ENCODE peak calls at places on chromosomes 5 and 9, in seven cellular contexts. C is heart left ventricle, L is suprapubic skin, D is A549, B is A673, F is fibroblast of lung, K is prostate gland. H is an unnamed sample.

GRCh38 chr5:157279605-157280239 is 13.8 kb downstream of the CYFIP2 start:
- DNase-seq in C (no peak), L (no peak), D (no peak), B (no peak), F (peak; percentile 22), K (no peak), H (no peak)

GRCh38 chr5:149228610-149229297 is 42.9 kb upstream of the AFAP1L1 start:
- DNase-seq in C (peak; percentile 68), L (no peak), D (peak; percentile 85), B (peak; percentile 79), F (peak; percentile 95), K (peak; percentile 49), H (peak; percentile 71)

GRCh38 chr5:118862596-118862995 is 125.8 kb downstream of the DTWD2 start:
- DNase-seq in C (no peak), L (no peak), D (no peak), B (no peak), F (no peak), K (no peak), H (no peak)

GRCh38 chr9:112777914-112778313 is 27.4 kb downstream of the SNX30 start:
- DNase-seq in C (no peak), L (no peak), D (no peak), B (no peak), F (no peak), K (no peak), H (no peak)

GRCh38 chr5:128035689-128036088 is 47.9 kb upstream of the SLC12A2 start:
- DNase-seq in C (no peak), L (no peak), D (no peak), B (no peak), F (no peak), K (no peak), H (no peak)

GRCh38 chr5:142782976-142783539 is 12.9 kb downstream of the ARHGAP26 start:
- DNase-seq in C (peak; percentile 74), L (no peak), D (no peak), B (no peak), F (no peak), K (no peak), H (peak; percentile 58)

GRCh38 chr5:18393546-18393945 is 759.3 kb downstream of the TAF11L14 start:
- DNase-seq in C (no peak), L (no peak), D (no peak), B (no peak), F (no peak), K (no peak), H (peak; percentile 52)

GRCh38 chr5:136021016-136021405 is 7.8 kb upstream of the TGFBI start:
- DNase-seq in C (no peak), L (no peak), D (peak; percentile 65), B (no peak), F (no peak), K (no peak), H (peak; percentile 35)

GRCh38 chr5:34926318-34926888 is 3.0 kb upstream of the DNAJC21 start:
- DNase-seq in C (no peak), L (no peak), D (no peak), B (no peak), F (no peak), K (no peak), H (no peak)

GRCh38 chr9:105138306-105138801 is 106.1 kb upstream of the SLC44A1 start:
- DNase-seq in C (peak; percentile 76), L (no peak), D (no peak), B (no peak), F (peak; percentile 82), K (no peak), H (peak; percentile 87)

GRCh38 chr5:151082976-151083651 is 2.3 kb upstream of the TNIP1 start:
- DNase-seq in C (peak; percentile 22), L (no peak), D (peak; percentile 88), B (no peak), F (no peak), K (no peak), H (no peak)

GRCh38 chr5:72067682-72068470 is 39.4 kb upstream of the MAP1B start:
- DNase-seq in C (no peak), L (no peak), D (peak; percentile 85), B (no peak), F (peak; percentile 53), K (no peak), H (peak; percentile 54)

GRCh38 chr5:136025900-136026299 is 2.9 kb upstream of the TGFBI start:
- DNase-seq in C (peak; percentile 64), L (no peak), D (no peak), B (no peak), F (peak; percentile 76), K (no peak), H (peak; percentile 1)

GRCh38 chr9:109886617-109887016 is 106.6 kb downstream of the PALM2AKAP2 start:
- DNase-seq in C (no peak), L (no peak), D (no peak), B (no peak), F (no peak), K (no peak), H (no peak)

GRCh38 chr9:98057095-98057799 is 715 bp downstream of the NANS start:
- DNase-seq in C (no peak), L (no peak), D (no peak), B (peak; percentile 24), F (peak; percentile 14), K (no peak), H (no peak)

GRCh38 chr5:173035904-173036707 is 20.0 kb upstream of the CREBRF start:
- DNase-seq in C (no peak), L (no peak), D (no peak), B (no peak), F (no peak), K (no peak), H (no peak)

GRCh38 chr5:1670342-1670741 is 129.3 kb downstream of the MRPL36 start:
- DNase-seq in C (no peak), L (no peak), D (no peak), B (no peak), F (no peak), K (no peak), H (no peak)

GRCh38 chr9:128923493-128923883 is 2.7 kb downstream of the PHYHD1 start:
- DNase-seq in C (no peak), L (no peak), D (no peak), B (no peak), F (no peak), K (no peak), H (no peak)

GRCh38 chr5:159619826-159620225 is 289.5 kb upstream of the IL12B start:
- DNase-seq in C (no peak), L (no peak), D (no peak), B (no peak), F (no peak), K (no peak), H (peak; percentile 58)

GRCh38 chr5:180098526-180098925 is 27.0 kb upstream of the RNF130 start:
- DNase-seq in C (no peak), L (no peak), D (no peak), B (no peak), F (no peak), K (no peak), H (no peak)

GRCh38 chr5:180095545-180095944 is 24.0 kb upstream of the RNF130 start:
- DNase-seq in C (no peak), L (no peak), D (no peak), B (no peak), F (no peak), K (no peak), H (peak; percentile 30)

GRCh38 chr5:180097163-180097894 is 25.8 kb upstream of the RNF130 start:
- DNase-seq in C (no peak), L (peak; percentile 48), D (no peak), B (no peak), F (no peak), K (no peak), H (peak; percentile 51)

GRCh38 chr5:180097926-180098325 is 26.4 kb upstream of the RNF130 start:
- DNase-seq in C (no peak), L (peak; percentile 45), D (no peak), B (no peak), F (no peak), K (no peak), H (peak; percentile 35)

DNA sequence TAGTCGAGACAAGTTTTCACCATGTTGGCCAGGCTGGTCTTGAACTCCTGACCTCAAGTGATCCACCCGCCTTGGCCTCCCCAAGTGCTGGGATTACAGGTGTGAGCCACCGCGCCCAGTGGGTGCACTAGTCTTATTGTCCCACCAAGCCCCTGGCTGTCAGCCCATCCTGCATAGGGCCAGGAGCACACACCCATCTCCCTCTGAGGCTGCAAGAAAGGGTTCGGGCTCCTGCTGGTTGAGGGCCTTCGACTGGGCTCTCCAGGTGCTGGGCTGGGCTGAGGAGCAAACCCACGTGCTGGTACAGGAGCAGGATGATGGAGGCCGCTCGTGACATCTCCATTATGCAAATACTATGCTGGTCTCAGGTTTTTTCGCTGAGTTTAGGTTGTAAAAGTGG is 25.1 kb upstream of the RNF130 start:
- DNase-seq in C (no peak), L (no peak), D (no peak), B (no peak), F (no peak), K (no peak), H (peak; percentile 29)
- H3K27ac ChIP-seq in C (no peak overlapping the region), L (no peak overlapping the region), D (no peak overlapping the region), B (no peak overlapping the region), F (no peak overlapping the region), K (no peak overlapping the region), H (no peak overlapping the region)

GRCh38 chr5:139470821-139471300 is at the start of gene SMIM33:
- DNase-seq in C (no peak), L (no peak), D (no peak), B (no peak), F (no peak), K (no peak), H (peak; percentile 50)

GRCh38 chr5:139472410-139473030 is 1.7 kb downstream of the SMIM33 start:
- DNase-seq in C (no peak), L (no peak), D (no peak), B (no peak), F (no peak), K (no peak), H (peak; percentile 79)

GRCh38 chr5:139474815-139475791 is 4.3 kb downstream of the SMIM33 start:
- DNase-seq in C (no peak), L (no peak), D (no peak), B (peak; percentile 28), F (peak; percentile 89), K (no peak), H (no peak)

GRCh38 chr5:139473565-139473964 is 2.8 kb downstream of the SMIM33 start:
- DNase-seq in C (no peak), L (no peak), D (no peak), B (no peak), F (no peak), K (no peak), H (peak; percentile 56)

GRCh38 chr5:139473105-139473504 is 2.3 kb downstream of the SMIM33 start:
- DNase-seq in C (no peak), L (no peak), D (no peak), B (no peak), F (no peak), K (no peak), H (peak; percentile 91)
- H3K4me1 ChIP-seq in C (peaks cover 71% of the 10 kb centered on the region), L (peaks cover 30% of the 10 kb centered on the region), D (no peaks in the 10 kb centered on the region), B (peaks cover 14% of the 10 kb centered on the region), F (peaks cover 11% of the 10 kb centered on the region), K (no peaks in the 10 kb centered on the region), H (peaks cover 7% of the 10 kb centered on the region)

DNA sequence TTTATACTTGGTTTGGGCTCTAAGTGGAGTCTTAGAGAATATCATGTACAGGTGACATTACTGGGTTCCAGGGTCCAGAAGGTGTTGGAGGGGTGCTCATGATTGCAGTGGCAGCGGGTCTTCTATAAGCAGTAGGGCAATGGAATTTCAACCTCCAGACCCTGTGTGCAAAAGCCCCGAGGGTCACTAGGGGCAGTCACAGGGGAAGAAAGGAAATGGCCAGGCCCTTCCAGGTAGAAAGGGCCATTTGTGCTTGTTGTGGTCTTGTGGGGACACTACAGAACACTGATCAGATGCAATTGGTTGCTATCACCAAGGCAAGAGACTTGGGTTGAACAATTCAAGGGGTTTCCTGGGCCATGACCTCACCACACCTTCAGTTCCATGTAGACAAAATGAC is 283.4 kb downstream of the GADD45G start:
- DNase-seq in C (no peak), L (peak; percentile 31), D (no peak), B (no peak), F (no peak), K (no peak), H (peak; percentile 31)
- TF ChIP-seq CTCF in C (no peak), L (no peak), D (no peak), B (no peak), F (no peak), K (no peak), H (peak; percentile 50)

GRCh38 chr5:175694371-175695160 is 36.7 kb downstream of the HRH2 start:
- DNase-seq in C (no peak), L (peak; percentile 69), D (no peak), B (no peak), F (no peak), K (no peak), H (no peak)
- H3K27ac ChIP-seq in C (peak overlapping the region; percentile 89), L (peak overlapping the region; percentile 62), D (no peak overlapping the region), B (no peak overlapping the region), F (no peak overlapping the region), K (no peak overlapping the region), H (no peak overlapping the region)

H was measured in endodermal cell.